ENCODE peak calls at places on chromosomes 7 and 10, in eight cellular contexts. W, L, S, J, Z, X, E and T are unnamed samples.
A peak's percentile ranks its signal among the peaks of the same experiment; 100 is the strongest.

GRCh38 chr10:44706745-44707144 is 204.4 kb upstream of the TMEM72 start:
- DNase-seq in W (no peak), L (no peak), S (peak; percentile 99), J (no peak), Z (no peak), X (no peak), E (no peak), T (no peak)

GRCh38 chr10:59678884-59679301 is 30.8 kb downstream of the SLC16A9 start:
- DNase-seq in W (no peak), L (no peak), S (peak; percentile 40), J (no peak), Z (peak; percentile 55), X (no peak), E (no peak), T (no peak)

GRCh38 chr10:23186178-23186577 is 5.9 kb upstream of the PTF1A start:
- DNase-seq in W (no peak), L (no peak), S (no peak), J (no peak), Z (no peak), X (no peak), E (no peak), T (no peak)

GRCh38 chr10:100803481-100803880 is 58.1 kb downstream of the PAX2 start:
- DNase-seq in W (no peak), L (no peak), S (no peak), J (no peak), Z (peak; percentile 66), X (no peak), E (no peak), T (no peak)

GRCh38 chr7:137395425-137395824 is 51.9 kb upstream of the PTN start:
- DNase-seq in W (no peak), L (no peak), S (no peak), J (no peak), Z (no peak), X (no peak), E (no peak), T (no peak)

GRCh38 chr7:149147730-149148653 is 739 bp downstream of the ZNF398 start:
- DNase-seq in W (peak; percentile 73), L (peak; percentile 74), S (peak; percentile 89), J (peak; percentile 47), Z (peak; percentile 60), X (peak; percentile 51), E (peak; percentile 77), T (peak; percentile 58)

GRCh38 chr10:62831346-62831745 is 15.2 kb upstream of the EGR2 start:
- DNase-seq in W (no peak), L (no peak), S (peak; percentile 88), J (no peak), Z (no peak), X (no peak), E (no peak), T (no peak)

GRCh38 chr7:36062159-36062815 is 90.8 kb upstream of the EEPD1 start:
- DNase-seq in W (no peak), L (no peak), S (no peak), J (no peak), Z (no peak), X (no peak), E (no peak), T (no peak)

GRCh38 chr7:50749908-50750307 is 32.8 kb downstream of the GRB10 start:
- DNase-seq in W (no peak), L (no peak), S (no peak), J (no peak), Z (no peak), X (no peak), E (no peak), T (no peak)

GRCh38 chr10:123781956-123782500 is 109.6 kb downstream of the CPXM2 start:
- DNase-seq in W (no peak), L (no peak), S (no peak), J (no peak), Z (no peak), X (no peak), E (no peak), T (no peak)

GRCh38 chr10:63675171-63675570 is 154.0 kb downstream of the REEP3 start:
- DNase-seq in W (no peak), L (no peak), S (peak; percentile 46), J (no peak), Z (no peak), X (no peak), E (no peak), T (no peak)

GRCh38 chr7:24757799-24758275 is 573 bp upstream of the GSDME start:
- DNase-seq in W (peak; percentile 14), L (no peak), S (peak; percentile 77), J (peak; percentile 56), Z (peak; percentile 26), X (no peak), E (peak; percentile 70), T (peak; percentile 67)

GRCh38 chr10:126839094-126839761 is 66.0 kb upstream of the DOCK1 start:
- DNase-seq in W (peak; percentile 18), L (no peak), S (no peak), J (peak; percentile 78), Z (no peak), X (peak; percentile 44), E (no peak), T (peak; percentile 88)

DNA sequence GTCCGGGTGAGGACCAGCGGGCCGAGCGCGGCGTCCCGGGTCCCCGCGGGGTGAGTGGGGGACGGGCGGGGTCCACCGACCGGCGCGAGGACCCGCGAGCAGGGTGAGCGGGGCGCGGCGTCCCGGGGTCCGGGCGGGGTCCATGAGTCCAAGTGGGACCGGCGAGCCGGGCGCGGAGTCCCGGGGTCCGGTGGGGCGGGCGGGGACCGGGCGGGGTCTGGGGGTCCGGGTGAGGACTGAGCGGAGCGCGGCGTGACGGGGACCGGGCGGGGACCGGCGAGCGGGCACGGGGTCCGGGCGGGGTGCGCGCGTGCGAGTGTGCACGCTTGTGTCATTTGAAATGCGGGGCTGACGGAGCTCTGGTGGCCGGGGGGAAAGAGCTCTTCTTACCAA is 750 bp downstream of the CELF2 start:
- DNase-seq in W (no peak), L (no peak), S (peak; percentile 31), J (no peak), Z (no peak), X (no peak), E (peak; percentile 60), T (no peak)
- H3K27me3 ChIP-seq in W (peaks cover 98% of the 10 kb centered on the region), L (peaks cover 21% of the 10 kb centered on the region), S (peaks cover 19% of the 10 kb centered on the region), J (peaks cover 8% of the 10 kb centered on the region), Z (peaks cover 2% of the 10 kb centered on the region), X (no peaks in the 10 kb centered on the region), E (no peaks in the 10 kb centered on the region), T (peaks cover 5% of the 10 kb centered on the region)

DNA sequence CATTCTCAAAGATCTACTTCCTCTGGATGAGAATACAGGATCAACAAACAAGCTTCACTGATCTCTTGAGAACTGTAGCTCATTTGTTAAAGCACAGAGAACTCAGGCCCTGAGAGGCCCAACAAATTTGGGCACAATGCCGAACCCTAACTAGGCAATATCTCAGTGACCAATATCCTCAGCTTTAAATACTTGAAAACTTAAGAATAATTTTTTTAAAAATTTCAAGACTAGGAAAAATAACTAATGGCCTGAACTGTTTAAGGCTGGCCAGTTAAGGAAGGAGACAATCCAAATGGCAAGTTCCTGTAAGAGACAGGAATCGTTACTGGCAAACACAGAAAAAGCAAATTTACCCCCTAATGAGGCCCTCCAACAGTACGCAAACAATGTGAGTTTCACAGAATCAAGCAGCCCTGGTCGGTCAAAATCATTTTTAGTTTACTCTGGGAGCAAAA is 39.7 kb downstream of the NT5C2 start:
- DNase-seq in W (peak; percentile 59), L (no peak), S (peak; percentile 44), J (no peak), Z (peak; percentile 62), X (no peak), E (no peak), T (no peak)
- H3K4me3 ChIP-seq in W (peak overlapping the region; percentile 34), L (no peak overlapping the region), S (peak overlapping the region; percentile 48), J (no peak overlapping the region), Z (no peak overlapping the region), X (no peak overlapping the region), E (peak overlapping the region; percentile 45), T (no peak overlapping the region)

DNA sequence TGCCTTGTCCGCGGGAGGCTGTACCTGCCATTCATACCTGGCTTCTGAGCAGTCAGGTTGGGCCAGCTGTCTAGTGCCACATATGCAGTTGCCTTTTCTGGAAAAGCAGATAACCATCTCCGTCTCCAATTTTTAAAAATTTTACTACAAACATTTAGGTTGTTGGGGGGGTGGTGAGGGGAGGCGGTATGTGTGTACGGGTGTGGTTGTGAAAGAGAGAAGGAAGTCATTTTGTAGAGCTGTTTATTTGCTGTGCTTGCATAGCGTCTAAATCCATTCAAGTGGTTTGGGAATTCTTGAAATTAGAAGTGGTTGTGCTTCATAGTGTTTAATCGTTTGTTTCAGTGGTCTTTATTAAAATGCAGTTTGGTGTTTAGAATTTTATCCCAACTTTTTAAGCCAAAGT is 1.5 kb downstream of the TBC1D12 start:
- DNase-seq in W (peak; percentile 28), L (no peak), S (peak; percentile 71), J (no peak), Z (no peak), X (no peak), E (no peak), T (no peak)
- H3K27me3 ChIP-seq in W (peaks cover 68% of the 10 kb centered on the region), L (peaks cover 24% of the 10 kb centered on the region), S (no peaks in the 10 kb centered on the region), J (no peaks in the 10 kb centered on the region), Z (no peaks in the 10 kb centered on the region), X (no peaks in the 10 kb centered on the region), E (no peaks in the 10 kb centered on the region), T (no peaks in the 10 kb centered on the region)

DNA sequence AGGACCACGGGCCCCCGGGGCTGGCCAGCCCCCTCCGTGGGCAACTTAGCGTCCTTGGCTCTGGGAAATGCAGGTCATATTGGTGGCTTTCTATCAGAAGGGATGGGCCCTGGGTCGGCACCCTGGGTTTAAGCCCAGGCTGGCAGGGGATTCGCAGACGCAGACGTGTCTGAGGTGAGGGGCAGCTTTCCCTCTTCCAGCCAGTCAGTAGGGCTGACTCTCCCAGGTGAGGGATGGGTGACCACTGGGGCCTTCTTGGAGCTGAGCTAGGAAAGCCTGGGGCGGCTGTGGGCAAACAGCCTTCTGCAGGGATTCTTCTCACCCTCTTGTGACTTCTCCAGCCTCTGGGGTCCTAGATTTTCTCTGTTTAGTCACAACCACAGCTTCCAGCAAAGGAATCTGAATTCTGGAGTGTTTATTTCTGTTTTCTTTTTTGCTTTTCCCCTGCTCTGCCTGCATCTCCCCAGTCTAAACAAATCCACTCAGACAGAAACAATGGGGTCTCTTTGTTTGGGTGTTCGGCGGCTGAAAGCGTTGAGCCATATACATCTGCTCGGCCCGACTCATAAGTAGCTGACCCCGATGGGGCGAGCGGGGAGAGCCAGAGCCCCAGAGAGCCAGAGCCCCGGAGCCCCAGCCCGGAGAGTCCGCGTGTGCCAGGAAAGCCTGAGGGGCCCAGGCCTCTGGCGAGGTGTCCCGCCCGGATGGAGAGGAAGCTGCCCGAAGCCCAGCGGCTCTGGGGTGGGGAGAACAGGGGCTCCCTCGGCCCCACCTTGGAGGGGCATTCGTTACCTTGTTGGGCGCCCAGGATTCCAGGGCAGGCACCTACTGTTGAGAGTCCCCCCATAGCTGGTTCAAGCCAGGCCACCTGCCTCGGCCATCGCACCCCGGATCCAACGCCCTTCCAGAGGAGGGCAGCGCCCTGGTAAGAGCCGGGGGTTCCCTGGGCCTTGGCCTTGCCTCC is 2.0 kb downstream of the MNX1 start:
- DNase-seq in W (no peak), L (no peak), S (no peak), J (no peak), Z (peak; percentile 14), X (no peak), E (no peak), T (no peak)
- H3K4me3 ChIP-seq in W (no peak overlapping the region), L (no peak overlapping the region), S (no peak overlapping the region), J (peak overlapping the region; percentile 70), Z (no peak overlapping the region), X (no peak overlapping the region), E (no peak overlapping the region), T (peak overlapping the region; percentile 47)